ENCODE peak calls at places on chromosomes 13 and 19, in five cellular contexts. W, B, M, G and O are unnamed samples.

GRCh38 chr19:14775855-14776254 is 2.5 kb downstream of the ADGRE2 start:
- DNase-seq in W (no peak), B (peak), M (peak), G (no peak), O (no peak)

GRCh38 chr13:62357887-62358645 is 942.4 kb upstream of the PCDH20 start:
- DNase-seq in W (peak), B (no peak), M (no peak), G (peak), O (no peak)

GRCh38 chr13:59391696-59392095 is 772.0 kb downstream of the DIAPH3 start:
- DNase-seq in W (peak), B (peak), M (peak), G (peak), O (peak)

GRCh38 chr13:92573467-92574057 is 653.0 kb upstream of the GPC6 start:
- DNase-seq in W (no peak), B (peak), M (peak), G (peak), O (no peak)

GRCh38 chr19:13086341-13086740 is 16.3 kb downstream of the LYL1 start:
- DNase-seq in W (no peak), B (no peak), M (no peak), G (no peak), O (no peak)

GRCh38 chr13:112704634-112705145 is 14.9 kb downstream of the ATP11A start:
- DNase-seq in W (no peak), B (no peak), M (no peak), G (no peak), O (no peak)

GRCh38 chr19:2330632-2331284 is 2.3 kb downstream of the SPPL2B start:
- DNase-seq in W (no peak), B (peak), M (no peak), G (peak), O (no peak)

GRCh38 chr19:55041627-55042343 is 3.7 kb upstream of the GP6 start:
- DNase-seq in W (no peak), B (no peak), M (peak), G (no peak), O (no peak)

GRCh38 chr19:17035842-17036424 is 9.3 kb upstream of the CPAMD8 start:
- DNase-seq in W (no peak), B (no peak), M (peak), G (no peak), O (no peak)

GRCh38 chr19:13366529-13367143 is 139.6 kb downstream of the CACNA1A start:
- DNase-seq in W (no peak), B (peak), M (peak), G (no peak), O (peak)

GRCh38 chr19:4555657-4556561 is 3.6 kb downstream of the SEMA6B start:
- DNase-seq in W (no peak), B (peak), M (peak), G (no peak), O (peak)

GRCh38 chr19:31232220-31232619 is 117.0 kb downstream of the TSHZ3 start:
- DNase-seq in W (no peak), B (no peak), M (no peak), G (no peak), O (peak)

GRCh38 chr13:112107289-112107688 is 40.3 kb downstream of the SOX1 start:
- DNase-seq in W (no peak), B (no peak), M (no peak), G (no peak), O (no peak)

GRCh38 chr13:71873418-71874276 is 6.6 kb upstream of the DACH1 start:
- DNase-seq in W (no peak), B (no peak), M (no peak), G (no peak), O (no peak)

GRCh38 chr13:100108913-100109507 is 20.1 kb downstream of the PCCA start:
- DNase-seq in W (no peak), B (no peak), M (no peak), G (no peak), O (no peak)

GRCh38 chr19:14561832-14562351 is 10.0 kb downstream of the NDUFB7 start:
- DNase-seq in W (no peak), B (no peak), M (no peak), G (no peak), O (no peak)

GRCh38 chr19:7454998-7455397 is 33.8 kb downstream of the PEX11G start:
- DNase-seq in W (no peak), B (no peak), M (no peak), G (no peak), O (no peak)

GRCh38 chr19:7455600-7456296 is 33.1 kb downstream of the PEX11G start:
- DNase-seq in W (no peak), B (no peak), M (no peak), G (no peak), O (no peak)

GRCh38 chr19:7447648-7448047 is 41.2 kb downstream of the PEX11G start:
- DNase-seq in W (no peak), B (no peak), M (no peak), G (no peak), O (no peak)

GRCh38 chr19:7445104-7445503 is 43.7 kb downstream of the PEX11G start:
- DNase-seq in W (no peak), B (no peak), M (no peak), G (no peak), O (no peak)

GRCh38 chr19:7450243-7451223 is 38.3 kb downstream of the PEX11G start:
- DNase-seq in W (peak), B (no peak), M (no peak), G (peak), O (no peak)
- TF ChIP-seq JUND in W (no peak), B (no peak), M (no peak), G (no peak), O (no peak)

GRCh38 chr13:113939129-113939904 is 34.6 kb downstream of the C13orf46 start:
- DNase-seq in W (no peak), B (no peak), M (no peak), G (no peak), O (no peak)

GRCh38 chr13:113939905-113940339 is 34.0 kb downstream of the C13orf46 start:
- DNase-seq in W (no peak), B (no peak), M (no peak), G (peak), O (no peak)

GRCh38 chr13:113943821-113944565 is 29.9 kb downstream of the C13orf46 start:
- DNase-seq in W (no peak), B (no peak), M (no peak), G (no peak), O (no peak)

GRCh38 chr13:113942591-113943103 is 31.2 kb downstream of the C13orf46 start:
- DNase-seq in W (no peak), B (no peak), M (no peak), G (no peak), O (no peak)

DNA sequence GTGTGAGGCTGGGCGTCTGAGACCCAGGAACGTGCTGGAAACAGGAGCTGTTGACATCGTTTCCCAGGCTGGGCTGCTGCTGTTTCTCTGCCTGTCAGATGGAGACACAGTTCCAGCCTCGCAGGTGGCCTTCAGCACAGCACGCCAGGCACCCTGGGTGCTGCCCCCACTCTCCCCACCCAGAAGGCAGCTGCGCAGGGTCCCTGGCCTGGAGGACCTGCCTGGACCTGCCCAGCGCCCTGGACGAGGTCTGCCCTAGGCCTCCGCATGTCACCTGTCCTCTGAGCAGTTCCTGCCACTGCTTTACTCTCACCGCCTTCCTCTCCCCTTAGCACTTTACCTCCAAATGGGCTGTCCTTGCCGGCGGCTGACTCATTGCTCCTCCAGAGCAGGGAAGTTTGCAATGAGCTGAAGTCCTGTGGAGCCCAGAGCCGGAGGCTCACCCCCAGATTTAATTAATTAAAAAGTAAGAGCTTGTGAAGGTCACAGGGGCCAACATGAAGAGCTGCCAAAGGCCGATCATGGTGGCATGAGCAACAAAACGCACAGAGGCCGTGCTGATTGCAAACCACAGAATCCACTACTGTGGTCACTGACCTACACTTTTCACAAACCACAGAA is 32.2 kb downstream of the C13orf46 start:
- DNase-seq in W (no peak), B (no peak), M (no peak), G (no peak), O (no peak)
- TF ChIP-seq JUND in W (no peak), B (no peak), M (no peak), G (no peak), O (no peak)

GRCh38 chr19:3547301-3547731 is 8.3 kb downstream of the TEKTIP1 start:
- DNase-seq in W (no peak), B (no peak), M (no peak), G (no peak), O (no peak)
- TF ChIP-seq JUND in W (no peak), B (no peak), M (no peak), G (no peak), O (no peak)

DNA sequence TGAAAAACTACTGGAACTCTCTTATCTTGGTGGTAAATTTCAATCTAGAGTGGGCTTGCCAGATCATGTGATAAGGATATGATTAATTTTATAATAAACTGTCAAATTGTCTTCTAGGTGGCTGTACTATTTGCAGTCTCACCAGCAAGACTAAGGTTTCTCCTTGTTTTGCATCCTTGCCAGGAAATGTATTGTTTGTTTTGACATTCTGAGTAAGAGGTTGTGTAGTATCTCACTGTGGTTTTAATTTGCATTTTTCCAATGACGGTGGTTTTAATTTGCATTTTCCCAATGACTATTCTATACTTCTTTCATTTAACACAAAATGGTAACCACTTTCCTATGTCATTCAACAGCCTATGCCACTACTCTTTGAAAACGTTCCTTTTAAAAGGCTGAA is 2.0 kb downstream of the CAB39L start:
- DNase-seq in W (no peak), B (no peak), M (no peak), G (no peak), O (no peak)
- TF ChIP-seq JUND in W (no peak), B (no peak), M (no peak), G (no peak), O (no peak)

DNA sequence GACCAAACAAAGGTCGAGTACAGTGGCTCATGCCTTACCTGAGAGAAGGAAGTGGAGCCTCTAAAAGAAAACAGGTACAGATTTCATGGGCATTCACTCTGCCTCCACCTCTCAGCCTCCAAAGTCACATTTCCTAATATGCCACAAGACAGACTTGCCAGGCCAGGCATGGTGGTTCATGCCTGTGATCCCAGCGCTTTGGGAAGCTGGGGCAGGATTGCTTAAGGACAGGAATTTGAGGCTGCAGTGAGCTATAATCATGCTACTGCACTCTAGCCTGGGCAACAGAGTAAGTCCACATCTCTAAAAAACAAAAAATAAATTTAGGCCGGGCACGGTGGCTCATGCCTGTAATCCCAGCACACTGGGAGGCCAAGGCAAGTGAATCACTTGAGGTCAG is 10.9 kb upstream of the DNMT1 start:
- DNase-seq in W (no peak), B (no peak), M (no peak), G (no peak), O (no peak)
- TF ChIP-seq JUND in W (no peak), B (no peak), M (no peak), G (no peak), O (no peak)